ENCODE peak calls at places on chromosomes 5 and 9, in seven cellular contexts. F is heart right ventricle; C is OCI-LY7; I is BE2C; L is A549; Z is testis; W is CD8-positive, alpha-beta memory T cell. O is an unnamed sample.
A peak's percentile ranks its signal among the peaks of the same experiment; 100 is the strongest.

GRCh38 chr9:79603222-79603925 is 31.6 kb downstream of the TLE4 start:
- DNase-seq in F (no peak), C (no peak), I (no peak), L (no peak), Z (no peak), W (no peak), O (no peak)

GRCh38 chr5:32312194-32312681 is 501 bp downstream of the MTMR12 start:
- DNase-seq in F (peak; percentile 69), C (peak; percentile 73), I (peak; percentile 75), L (peak; percentile 47), Z (peak; percentile 81), W (peak; percentile 22), O (peak; percentile 78)

GRCh38 chr5:1553642-1554409 is 30.1 kb upstream of the LPCAT1 start:
- DNase-seq in F (no peak), C (no peak), I (no peak), L (no peak), Z (peak; percentile 7), W (no peak), O (no peak)

GRCh38 chr9:93357649-93358048 is 93.8 kb upstream of the FAM120A start:
- DNase-seq in F (no peak), C (no peak), I (no peak), L (no peak), Z (no peak), W (no peak), O (no peak)

GRCh38 chr5:128264567-128264966 is 181.0 kb downstream of the SLC12A2 start:
- DNase-seq in F (no peak), C (no peak), I (no peak), L (no peak), Z (no peak), W (no peak), O (no peak)

GRCh38 chr9:120152295-120152694 is 427.7 kb downstream of the CDK5RAP2 start:
- DNase-seq in F (peak; percentile 11), C (no peak), I (peak; percentile 79), L (no peak), Z (peak; percentile 31), W (no peak), O (peak; percentile 28)

GRCh38 chr9:9214052-9214451 is 1398.8 kb downstream of the PTPRD start:
- DNase-seq in F (no peak), C (no peak), I (no peak), L (no peak), Z (no peak), W (no peak), O (peak; percentile 93)

GRCh38 chr9:138103111-138103823 is 225.7 kb downstream of the CACNA1B start:
- DNase-seq in F (no peak), C (no peak), I (no peak), L (no peak), Z (peak; percentile 8), W (no peak), O (no peak)

GRCh38 chr5:156475831-156476551 is 149.0 kb downstream of the SGCD start:
- DNase-seq in F (peak; percentile 55), C (no peak), I (no peak), L (peak; percentile 31), Z (peak; percentile 63), W (no peak), O (peak; percentile 85)

GRCh38 chr5:156476704-156477103 is 149.7 kb downstream of the SGCD start:
- DNase-seq in F (no peak), C (no peak), I (no peak), L (no peak), Z (no peak), W (no peak), O (no peak)

GRCh38 chr5:156479864-156480263 is 152.9 kb downstream of the SGCD start:
- DNase-seq in F (no peak), C (peak; percentile 8), I (no peak), L (no peak), Z (no peak), W (no peak), O (peak; percentile 95)

GRCh38 chr5:156475182-156475830 is 148.3 kb downstream of the SGCD start:
- DNase-seq in F (no peak), C (no peak), I (no peak), L (no peak), Z (peak; percentile 25), W (no peak), O (no peak)

GRCh38 chr5:156477196-156477595 is 150.2 kb downstream of the SGCD start:
- DNase-seq in F (no peak), C (no peak), I (no peak), L (no peak), Z (no peak), W (no peak), O (no peak)
- H3K4me1 ChIP-seq in F (peaks cover 45% of the 10 kb centered on the region), C (no peaks in the 10 kb centered on the region), I (no peaks in the 10 kb centered on the region), L (peaks cover 61% of the 10 kb centered on the region), Z (peaks cover 30% of the 10 kb centered on the region), W (no peaks in the 10 kb centered on the region), O (peaks cover 68% of the 10 kb centered on the region)

GRCh38 chr5:67400752-67401151 is 204.2 kb upstream of the CD180 start:
- DNase-seq in F (no peak), C (no peak), I (no peak), L (no peak), Z (no peak), W (no peak), O (no peak)
- H3K4me1 ChIP-seq in F (no peaks in the 10 kb centered on the region), C (no peaks in the 10 kb centered on the region), I (peaks cover 7% of the 10 kb centered on the region), L (peaks cover 31% of the 10 kb centered on the region), Z (no peaks in the 10 kb centered on the region), W (no peaks in the 10 kb centered on the region), O (no peaks in the 10 kb centered on the region)

GRCh38 chr5:150492621-150493020 is 15.3 kb upstream of the NDST1 start:
- DNase-seq in F (no peak), C (no peak), I (no peak), L (peak; percentile 55), Z (no peak), W (no peak), O (no peak)
- H3K4me1 ChIP-seq in F (peaks cover 75% of the 10 kb centered on the region), C (peaks cover 49% of the 10 kb centered on the region), I (peaks cover 15% of the 10 kb centered on the region), L (peaks cover 79% of the 10 kb centered on the region), Z (peaks cover 69% of the 10 kb centered on the region), W (no peaks in the 10 kb centered on the region), O (peaks cover 14% of the 10 kb centered on the region)

GRCh38 chr9:33186457-33187168 is 19.5 kb upstream of the B4GALT1 start:
- DNase-seq in F (peak; percentile 61), C (no peak), I (no peak), L (no peak), Z (no peak), W (no peak), O (no peak)
- H3K4me1 ChIP-seq in F (peaks cover 28% of the 10 kb centered on the region), C (no peaks in the 10 kb centered on the region), I (no peaks in the 10 kb centered on the region), L (peaks cover 14% of the 10 kb centered on the region), Z (peaks cover 14% of the 10 kb centered on the region), W (no peaks in the 10 kb centered on the region), O (peaks cover 28% of the 10 kb centered on the region)

GRCh38 chr9:130120207-130120587 is 52.0 kb upstream of the NCS1 start:
- DNase-seq in F (no peak), C (no peak), I (no peak), L (no peak), Z (no peak), W (no peak), O (no peak)
- H3K4me1 ChIP-seq in F (peaks cover 9% of the 10 kb centered on the region), C (peaks cover 28% of the 10 kb centered on the region), I (peaks cover 43% of the 10 kb centered on the region), L (peaks cover 13% of the 10 kb centered on the region), Z (no peaks in the 10 kb centered on the region), W (no peaks in the 10 kb centered on the region), O (peaks cover 53% of the 10 kb centered on the region)

DNA sequence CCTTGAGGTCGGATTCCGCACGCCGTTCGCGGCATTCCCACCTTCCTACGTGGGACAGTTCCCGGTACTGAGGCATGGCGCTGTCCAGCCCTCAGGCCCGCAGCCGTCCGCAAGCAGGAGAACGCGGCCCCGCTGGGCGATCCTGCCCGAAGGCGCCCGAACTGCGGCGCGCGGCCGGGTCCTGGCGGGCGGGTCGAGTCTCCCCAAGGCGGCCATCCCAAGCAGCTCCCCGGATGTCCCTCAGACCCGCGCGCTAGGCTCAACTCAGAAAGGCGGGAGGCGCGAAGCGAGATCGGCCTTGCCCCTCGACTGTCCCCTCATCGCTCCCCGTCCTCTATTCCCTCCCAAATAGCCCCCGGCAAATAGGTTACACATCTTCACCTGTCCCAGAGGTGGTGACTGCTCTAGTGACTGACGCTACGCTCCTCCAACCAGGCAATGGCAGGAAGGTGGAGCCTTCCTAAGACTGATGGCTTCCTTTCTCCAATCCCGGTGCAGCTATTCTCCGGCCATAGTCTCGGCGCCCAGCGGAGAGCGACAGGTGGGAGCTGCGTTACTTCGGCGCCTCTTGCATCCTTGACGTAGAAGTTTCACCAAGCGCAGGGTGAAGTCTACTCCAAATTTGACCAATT is 787 bp upstream of the ANKHD1 start:
- DNase-seq in F (peak; percentile 96), C (peak; percentile 93), I (peak; percentile 91), L (peak; percentile 97), Z (peak; percentile 98), W (peak; percentile 70), O (peak; percentile 97)
- H3K4me1 ChIP-seq in F (peaks cover 28% of the 10 kb centered on the region), C (peaks cover 29% of the 10 kb centered on the region), I (no peaks in the 10 kb centered on the region), L (peaks cover 37% of the 10 kb centered on the region), Z (peaks cover 13% of the 10 kb centered on the region), W (peaks cover 36% of the 10 kb centered on the region), O (no peaks in the 10 kb centered on the region)

O was measured in SJCRH30.